ENCODE peak calls at places on chromosomes 7 and 10, in seven cellular contexts. Q, L, E, H, K, Z and R are unnamed samples.
A peak's percentile ranks its signal among the peaks of the same experiment; 100 is the strongest.

GRCh38 chr7:157014635-157015555 is 4.4 kb upstream of the MNX1 start:
- DNase-seq in Z (no peak), E (no peak), L (no peak), H (no peak), K (no peak), Q (no peak), R (no peak)

GRCh38 chr7:29350351-29350750 is 155.8 kb downstream of the CHN2 start:
- DNase-seq in L (no peak), H (no peak), Q (no peak), E (no peak), K (no peak), Z (no peak), R (no peak)

GRCh38 chr7:75798770-75799169 is 14.8 kb downstream of the CCL24 start:
- DNase-seq in Z (no peak), K (no peak), Q (no peak), H (no peak), L (no peak), E (no peak), R (no peak)

GRCh38 chr7:156069897-156070296 is 257.6 kb upstream of the SHH start:
- DNase-seq in Z (no peak), Q (no peak), K (no peak), E (no peak), H (no peak), L (no peak), R (no peak)

GRCh38 chr10:61262486-61263261 is 190.5 kb downstream of the TMEM26 start:
- DNase-seq in Z (no peak), L (no peak), K (no peak), H (peak; percentile 42), Q (peak; percentile 45), E (no peak), R (no peak)

GRCh38 chr10:7659560-7659959 is 7.2 kb downstream of the ITIH5 start:
- DNase-seq in K (no peak), Z (no peak), E (no peak), H (peak; percentile 27), L (no peak), Q (no peak), R (no peak)

GRCh38 chr10:101694674-101695403 is at the start of gene FBXW4:
- DNase-seq in Z (no peak), Q (peak; percentile 15), L (no peak), E (peak; percentile 56), H (peak; percentile 43), K (peak; percentile 54), R (no peak)

GRCh38 chr7:22827563-22827962 is 4.9 kb upstream of the TOMM7 start:
- DNase-seq in Z (no peak), E (no peak), H (no peak), K (no peak), L (no peak), Q (no peak), R (no peak)

GRCh38 chr7:28088032-28088431 is 92.6 kb downstream of the JAZF1 start:
- DNase-seq in H (no peak), E (no peak), Z (no peak), L (no peak), K (no peak), Q (no peak), R (no peak)

GRCh38 chr10:11242443-11243386 is 225.0 kb downstream of the CELF2 start:
- DNase-seq in H (peak; percentile 24), K (no peak), Q (no peak), L (no peak), Z (peak; percentile 43), E (no peak), R (no peak)

GRCh38 chr10:11824825-11825224 is 1.7 kb downstream of the PROSER2 start:
- DNase-seq in Z (no peak), E (no peak), K (no peak), Q (no peak), H (no peak), L (no peak), R (no peak)

GRCh38 chr7:137667633-137668387 is 179.0 kb downstream of the DGKI start:
- DNase-seq in L (peak; percentile 24), Q (peak; percentile 71), K (no peak), E (no peak), H (peak; percentile 95), Z (peak; percentile 77), R (peak; percentile 83)

GRCh38 chr10:31623466-31623865 is 304.4 kb downstream of the ZEB1 start:
- DNase-seq in L (no peak), H (peak; percentile 64), E (no peak), Q (no peak), K (no peak), Z (peak; percentile 71), R (no peak)

GRCh38 chr7:82578430-82578829 is 134.9 kb upstream of the CACNA2D1 start:
- DNase-seq in Z (peak; percentile 39), K (no peak), E (no peak), H (no peak), L (no peak), Q (no peak), R (no peak)

GRCh38 chr7:17374654-17375053 is 76.2 kb downstream of the AHR start:
- DNase-seq in K (no peak), E (no peak), Q (no peak), Z (no peak), L (no peak), H (no peak), R (no peak)

GRCh38 chr10:82572686-82573226 is 697.8 kb downstream of the NRG3 start:
- DNase-seq in L (no peak), E (no peak), K (no peak), Q (no peak), H (no peak), Z (no peak), R (no peak)

GRCh38 chr10:34505338-34505737 is 309.8 kb downstream of the PARD3 start:
- DNase-seq in H (no peak), Z (no peak), K (no peak), L (no peak), E (no peak), Q (no peak), R (no peak)

GRCh38 chr10:111076191-111076681 is 593 bp upstream of the ADRA2A start:
- DNase-seq in Q (peak; percentile 23), K (no peak), L (peak; percentile 51), Z (no peak), E (peak; percentile 92), H (peak; percentile 59), R (no peak)

GRCh38 chr7:121045090-121045489 is 56.6 kb downstream of the CPED1 start:
- DNase-seq in Z (no peak), K (no peak), H (no peak), Q (no peak), E (no peak), L (no peak), R (no peak)

GRCh38 chr7:47153076-47153475 is 428.8 kb downstream of the TNS3 start:
- DNase-seq in L (peak; percentile 78), K (no peak), Q (peak; percentile 99), Z (peak; percentile 92), E (no peak), H (peak; percentile 97), R (no peak)

GRCh38 chr10:90227259-90227658 is 525.9 kb downstream of the KIF20B start:
- DNase-seq in Q (peak; percentile 86), Z (peak; percentile 81), E (no peak), L (no peak), H (peak; percentile 81), K (no peak), R (peak; percentile 96)

GRCh38 chr10:9222917-9223316 is 1168.4 kb downstream of the GATA3 start:
- DNase-seq in Q (no peak), E (no peak), H (peak; percentile 59), K (no peak), Z (peak; percentile 38), L (no peak), R (no peak)

GRCh38 chr10:99345350-99345749 is 16.2 kb downstream of the CNNM1 start:
- DNase-seq in Q (no peak), L (peak; percentile 44), E (no peak), Z (no peak), H (peak; percentile 89), K (no peak), R (no peak)

GRCh38 chr10:84333864-84334451 is 5.6 kb downstream of the CCSER2 start:
- DNase-seq in Q (no peak), L (no peak), H (peak; percentile 40), E (no peak), Z (no peak), K (peak; percentile 41), R (no peak)

GRCh38 chr10:103086799-103087198 is 106.3 kb downstream of the NT5C2 start:
- DNase-seq in L (no peak), Q (no peak), K (no peak), E (no peak), Z (no peak), H (no peak), R (no peak)

GRCh38 chr10:78763651-78764395 is 304.9 kb upstream of the ZMIZ1 start:
- DNase-seq in Q (no peak), Z (no peak), K (no peak), E (no peak), L (no peak), H (no peak), R (no peak)